ENCODE peak calls at places on chromosome 6, in seven cellular contexts. B is stimulated activated CD4-positive, alpha-beta T cell treated with anti-CD3 and anti-CD28 coated beads, Interleukin-4, amount 100 ng/mL, for 1 hour; Q is progenitor cell of endocrine pancreas; K is mucosa of gallbladder; P is stimulated activated CD8-positive, alpha-beta memory T cell treated with anti-CD3 and anti-CD28 coated beads, Interleukin-4, amount 100 ng/mL, for 1 hour; V is foreskin fibroblast; J is B cell. F is an unnamed sample.

GRCh38 chr6:43386492-43386891 is 17.0 kb upstream of the ZNF318 start:
- DNase-seq in P (no peak), B (no peak), J (no peak), K (no peak), Q (no peak), V (no peak), F (no peak)

GRCh38 chr6:31266721-31267360 is 5.1 kb downstream of the HLA-C start:
- DNase-seq in J (no peak), B (no peak), K (no peak), Q (no peak), P (no peak), V (no peak), F (no peak)

GRCh38 chr6:147035891-147036290 is 168.3 kb upstream of the STXBP5 start:
- DNase-seq in Q (no peak), B (no peak), V (no peak), J (no peak), K (no peak), P (no peak), F (no peak)

GRCh38 chr6:108167449-108167903 is 1.7 kb downstream of the NR2E1 start:
- DNase-seq in V (no peak), P (no peak), Q (no peak), J (no peak), K (no peak), B (no peak), F (peak; percentile 20)

GRCh38 chr6:157083343-157083742 is 240.0 kb downstream of the TMEM242 start:
- DNase-seq in K (no peak), P (no peak), V (no peak), J (no peak), Q (no peak), B (no peak), F (no peak)

GRCh38 chr6:55874309-55874708 is 1.1 kb downstream of the BMP5 start:
- DNase-seq in Q (no peak), J (no peak), B (no peak), P (no peak), K (no peak), V (no peak), F (no peak)

GRCh38 chr6:52728394-52728793 is 34.9 kb downstream of the GSTA2 start:
- DNase-seq in B (no peak), V (no peak), P (no peak), K (no peak), Q (no peak), J (no peak), F (no peak)

GRCh38 chr6:14762077-14762476 is 483.8 kb upstream of the JARID2 start:
- DNase-seq in J (no peak), Q (no peak), P (no peak), B (no peak), V (no peak), K (peak; percentile 33), F (no peak)

GRCh38 chr6:30682181-30683117 is 4.0 kb downstream of the PPP1R18 start:
- DNase-seq in Q (no peak), B (peak; percentile 79), P (peak; percentile 74), J (peak; percentile 95), K (peak; percentile 82), V (peak; percentile 97), F (peak; percentile 73)

GRCh38 chr6:101826678-101827077 is 433.2 kb downstream of the GRIK2 start:
- DNase-seq in J (no peak), P (no peak), K (no peak), Q (no peak), V (no peak), B (no peak), F (no peak)

GRCh38 chr6:11766589-11767450 is 11.8 kb downstream of the ADTRP start:
- DNase-seq in V (peak; percentile 94), J (no peak), Q (no peak), P (no peak), K (no peak), B (no peak), F (peak; percentile 84)

GRCh38 chr6:138545621-138545980 is 46.3 kb upstream of the NHSL1 start:
- DNase-seq in K (peak; percentile 20), J (no peak), V (peak; percentile 64), P (no peak), B (no peak), Q (no peak), F (peak; percentile 64)

GRCh38 chr6:99434702-99435530 is 9.8 kb upstream of the PNISR start:
- DNase-seq in V (peak; percentile 55), P (no peak), B (no peak), K (no peak), Q (no peak), J (no peak), F (peak; percentile 24)

GRCh38 chr6:1001655-1002349 is 308.9 kb upstream of the EXOC2 start:
- DNase-seq in B (no peak), Q (no peak), K (no peak), P (no peak), J (no peak), V (peak; percentile 60), F (peak; percentile 52)

GRCh38 chr6:5213851-5214507 is 46.8 kb downstream of the LYRM4 start:
- DNase-seq in P (no peak), Q (no peak), K (no peak), V (peak; percentile 79), B (no peak), J (no peak), F (peak; percentile 72)

GRCh38 chr6:149074832-149075258 is 242.7 kb upstream of the TAB2 start:
- DNase-seq in B (no peak), Q (no peak), P (no peak), V (no peak), K (no peak), J (no peak), F (no peak)

GRCh38 chr6:45078432-45078831 is 249.7 kb upstream of the RUNX2 start:
- DNase-seq in Q (no peak), K (no peak), P (no peak), J (no peak), B (no peak), V (no peak), F (no peak)

GRCh38 chr6:67544851-67545452 is 1090.1 kb upstream of the ADGRB3 start:
- DNase-seq in V (no peak), J (no peak), Q (no peak), K (no peak), P (no peak), B (no peak), F (no peak)

GRCh38 chr6:19995575-19996257 is 158.5 kb downstream of the ID4 start:
- DNase-seq in J (no peak), K (no peak), V (no peak), Q (no peak), B (no peak), P (no peak), F (no peak)

GRCh38 chr6:42428326-42429041 is 23.2 kb downstream of the TRERF1 start:
- DNase-seq in Q (no peak), B (peak; percentile 54), P (no peak), J (no peak), K (no peak), V (peak; percentile 81), F (peak; percentile 81)

GRCh38 chr6:157080986-157081391 is 242.3 kb downstream of the TMEM242 start:
- DNase-seq in K (no peak), J (no peak), P (no peak), V (no peak), Q (no peak), B (no peak), F (no peak)

GRCh38 chr6:163180874-163181541 is 233.5 kb upstream of the QKI start:
- DNase-seq in B (no peak), V (peak; percentile 17), P (no peak), K (peak; percentile 66), J (no peak), Q (peak; percentile 27), F (peak; percentile 77)

GRCh38 chr6:41934278-41935189 is 7.1 kb downstream of the CCND3 start:
- DNase-seq in V (peak; percentile 29), Q (no peak), P (no peak), J (no peak), B (no peak), K (no peak), F (no peak)

GRCh38 chr6:132684998-132685397 is 26.0 kb upstream of the TAAR1 start:
- DNase-seq in K (no peak), P (no peak), V (no peak), J (no peak), Q (no peak), B (no peak), F (no peak)

GRCh38 chr6:163260111-163260895 is 154.2 kb upstream of the QKI start:
- DNase-seq in K (no peak), B (no peak), P (no peak), Q (no peak), J (no peak), V (no peak), F (no peak)

GRCh38 chr6:84218091-84218490 is 9.4 kb downstream of the CEP162 start:
- DNase-seq in J (no peak), Q (no peak), V (no peak), B (no peak), P (no peak), K (no peak), F (no peak)

GRCh38 chr6:25086500-25087091 is 150.8 kb upstream of the RIPOR2 start:
- DNase-seq in J (no peak), B (no peak), Q (no peak), V (no peak), K (no peak), P (no peak), F (no peak)

GRCh38 chr6:143806282-143807102 is 36.6 kb upstream of the LTV1 start:
- DNase-seq in Q (no peak), V (peak; percentile 14), J (no peak), B (peak; percentile 75), K (peak; percentile 14), P (no peak), F (peak; percentile 37)

GRCh38 chr6:56862415-56863175 is 92.3 kb upstream of the BEND6 start:
- DNase-seq in J (no peak), B (no peak), K (no peak), P (no peak), Q (no peak), V (peak; percentile 73), F (peak; percentile 18)

GRCh38 chr6:126661646-126662045 is 321.7 kb downstream of the CENPW start:
- DNase-seq in B (no peak), J (no peak), Q (no peak), K (no peak), V (peak; percentile 85), P (no peak), F (peak; percentile 57)

GRCh38 chr6:101758338-101758737 is 364.8 kb downstream of the GRIK2 start:
- DNase-seq in K (no peak), B (no peak), Q (no peak), J (no peak), P (no peak), V (peak; percentile 18), F (no peak)

F was measured in AG20443.